ENCODE peak calls at places on chromosome 15, in ten cellular contexts. Q is right lobe of liver, J is HepG2, W is H1, G is ovary, F is adrenal gland, R is HCT116, B is breast epithelium, D is tibial nerve, U is GM12878. T is an unnamed sample.

GRCh38 chr15:101723161-101723873 is 956 bp downstream of the TARS3 start:
- DNase-seq in W (no peak), Q (no peak), U (peak; percentile 82), G (no peak), F (no peak), J (no peak), B (no peak), R (no peak), D (no peak), T (peak; percentile 55)

GRCh38 chr15:74399511-74400312 is 32.3 kb upstream of the CYP11A1 start:
- DNase-seq in R (no peak), U (no peak), W (no peak), G (no peak), J (no peak), B (no peak), F (no peak), D (no peak), Q (no peak), T (no peak)

GRCh38 chr15:68375191-68375631 is 56.8 kb downstream of the ITGA11 start:
- DNase-seq in G (peak; percentile 4), J (no peak), D (no peak), W (no peak), Q (peak; percentile 12), B (no peak), U (no peak), F (peak; percentile 12), R (no peak), T (no peak)

GRCh38 chr15:69090197-69090948 is 70.1 kb upstream of the GLCE start:
- DNase-seq in B (no peak), W (peak; percentile 63), D (no peak), R (no peak), F (no peak), U (no peak), G (no peak), J (no peak), Q (no peak), T (no peak)

GRCh38 chr15:48541659-48542334 is 103.7 kb downstream of the FBN1 start:
- DNase-seq in J (no peak), D (no peak), G (no peak), U (peak; percentile 34), R (no peak), Q (no peak), F (peak; percentile 25), B (no peak), W (no peak), T (no peak)

GRCh38 chr15:85852969-85853368 is 58.2 kb upstream of the KLHL25 start:
- DNase-seq in Q (no peak), F (no peak), B (no peak), W (no peak), G (no peak), R (no peak), U (no peak), J (no peak), D (no peak), T (no peak)

GRCh38 chr15:88894819-88895767 is at the start of gene HAPLN3:
- DNase-seq in G (peak; percentile 42), W (no peak), U (no peak), R (no peak), Q (no peak), J (no peak), B (no peak), F (no peak), D (no peak), T (no peak)

GRCh38 chr15:60328852-60329443 is 68.8 kb downstream of the ANXA2 start:
- DNase-seq in D (peak; percentile 29), W (no peak), F (no peak), G (no peak), R (no peak), U (no peak), J (no peak), Q (no peak), B (no peak), T (peak; percentile 13)

GRCh38 chr15:50119063-50119700 is at the start of gene ATP8B4:
- DNase-seq in B (no peak), Q (no peak), U (no peak), W (no peak), D (no peak), G (no peak), R (no peak), J (no peak), F (no peak), T (no peak)

GRCh38 chr15:73387507-73388255 is 18.9 kb upstream of the HCN4 start:
- DNase-seq in Q (no peak), G (no peak), J (no peak), W (no peak), F (no peak), B (no peak), U (no peak), D (no peak), R (no peak), T (no peak)

GRCh38 chr15:64156652-64157331 is 5.3 kb downstream of the SNX22 start:
- DNase-seq in W (no peak), B (no peak), F (no peak), R (no peak), U (no peak), Q (peak; percentile 36), G (no peak), D (no peak), J (no peak), T (no peak)

GRCh38 chr15:64157599-64158125 is 5.2 kb downstream of the PPIB start:
- DNase-seq in R (no peak), W (no peak), B (no peak), Q (no peak), F (no peak), G (no peak), J (no peak), U (no peak), D (no peak), T (no peak)

GRCh38 chr15:64161688-64162477 is 939 bp downstream of the PPIB start:
- DNase-seq in W (no peak), Q (no peak), B (no peak), J (no peak), G (no peak), R (no peak), F (no peak), U (no peak), D (no peak), T (peak; percentile 35)

GRCh38 chr15:64155802-64156651 is 4.5 kb downstream of the SNX22 start:
- DNase-seq in F (no peak), W (no peak), B (no peak), G (no peak), U (no peak), Q (peak; percentile 41), D (no peak), R (no peak), J (no peak), T (no peak)

GRCh38 chr15:64158363-64159134 is 4.3 kb downstream of the PPIB start:
- DNase-seq in R (no peak), F (no peak), G (no peak), D (no peak), W (no peak), U (no peak), B (no peak), Q (no peak), J (no peak), T (no peak)
- TF ChIP-seq POLR2A in R (no peak), F (no peak), G (no peak), D (no peak), W (no peak), U (peak; percentile 49), B (no peak), Q (no peak), J (no peak), T (no peak)

GRCh38 chr15:40906947-40907802 is 12.9 kb downstream of the VPS18 start:
- DNase-seq in Q (peak; percentile 81), R (no peak), F (no peak), G (peak; percentile 54), J (no peak), W (no peak), B (peak; percentile 55), U (no peak), D (no peak), T (no peak)
- TF ChIP-seq POLR2A in Q (no peak), R (no peak), F (no peak), G (no peak), J (no peak), W (no peak), B (no peak), U (peak; percentile 25), D (no peak), T (no peak)

GRCh38 chr15:56929389-56929788 is 10.9 kb downstream of the TCF12 start:
- DNase-seq in D (no peak), J (no peak), G (no peak), U (no peak), F (no peak), B (no peak), R (no peak), W (no peak), Q (no peak), T (peak; percentile 22)

GRCh38 chr15:56929933-56930332 is 11.5 kb downstream of the TCF12 start:
- DNase-seq in W (no peak), U (no peak), G (no peak), Q (no peak), J (no peak), D (no peak), F (no peak), B (no peak), R (no peak), T (no peak)

GRCh38 chr15:56931674-56932507 is 13.4 kb downstream of the TCF12 start:
- DNase-seq in R (no peak), J (peak; percentile 24), D (no peak), W (no peak), G (no peak), U (no peak), F (no peak), Q (no peak), B (no peak), T (peak; percentile 3)

GRCh38 chr15:56930663-56931313 is 12.3 kb downstream of the TCF12 start:
- DNase-seq in F (no peak), D (no peak), G (no peak), Q (no peak), R (no peak), J (no peak), W (no peak), B (no peak), U (no peak), T (no peak)

GRCh38 chr15:56927816-56928215 is 9.4 kb downstream of the TCF12 start:
- DNase-seq in W (no peak), B (no peak), U (no peak), F (no peak), Q (no peak), G (no peak), D (no peak), R (no peak), J (no peak), T (no peak)
- TF ChIP-seq POLR2A in W (no peak), B (no peak), U (no peak), F (no peak), Q (no peak), G (no peak), D (no peak), R (no peak), J (no peak), T (no peak)

DNA sequence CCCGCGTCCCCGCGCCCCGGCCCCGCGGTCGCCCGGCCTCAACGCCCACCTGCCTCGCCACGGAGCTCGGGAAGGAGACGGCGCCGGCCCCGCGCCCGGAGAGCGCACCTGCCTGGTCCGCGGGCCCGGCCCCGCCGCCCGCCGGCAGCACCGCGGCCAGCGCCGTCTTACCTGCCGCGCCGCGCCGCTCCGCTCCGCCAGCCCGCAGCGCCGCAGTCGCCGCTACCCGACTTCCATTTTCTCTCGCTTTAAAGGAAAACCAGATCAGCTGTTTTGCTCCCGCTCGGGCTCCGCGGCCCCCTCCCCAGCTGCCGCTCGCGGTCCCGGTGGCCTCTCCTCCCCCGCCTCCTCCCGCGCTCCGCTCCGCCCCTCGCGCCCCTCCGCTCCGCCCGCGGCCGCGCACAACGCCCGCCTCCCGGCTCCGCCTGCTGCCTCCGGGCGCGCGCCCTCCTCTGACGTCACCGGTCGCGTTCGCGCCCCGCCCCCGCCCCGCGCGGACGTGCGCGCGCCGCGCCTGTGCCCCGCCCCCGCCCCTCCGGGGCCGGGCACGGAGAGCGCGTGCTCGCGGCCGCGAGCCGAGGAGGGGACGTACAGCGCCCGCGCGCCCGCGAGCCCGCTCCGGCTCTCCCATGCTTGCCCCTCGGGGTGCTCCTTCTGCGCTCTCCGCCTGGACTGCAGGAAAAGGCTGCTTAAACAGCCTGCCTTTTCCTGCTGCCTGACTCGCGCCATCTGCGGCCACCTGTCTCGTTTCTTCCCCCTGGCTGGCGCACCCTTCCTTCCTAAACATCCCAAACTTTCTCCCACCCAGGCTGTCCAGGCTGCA is 159.8 kb upstream of the CHRNA7 start:
- DNase-seq in R (peak; percentile 48), Q (peak; percentile 92), U (no peak), G (peak; percentile 86), B (peak; percentile 65), J (peak; percentile 35), D (peak; percentile 69), F (peak; percentile 89), W (peak; percentile 62), T (peak; percentile 94)
- TF ChIP-seq POLR2A in R (no peak), Q (no peak), U (peak; percentile 40), G (peak; percentile 38), B (no peak), J (no peak), D (no peak), F (peak; percentile 21), W (no peak), T (no peak)